ENCODE peak calls at places on chromosomes 3 and 15, in nine cellular contexts. E is NCI-H1694 treated with DMSO at 0.1 percent for 48 hours, A is M059J, W is foreskin keratinocyte, Y is posterior vena cava, G is IMR-90, F is left colon, X is cardiac muscle cell, V is GM12865. U is an unnamed sample.

GRCh38 chr3:112900088-112900487 is 53.4 kb upstream of the CD200R1L start:
- DNase-seq in E (no peak), A (no peak), W (no peak), Y (no peak), G (peak; percentile 5), F (no peak), X (no peak), V (no peak), U (no peak)

GRCh38 chr3:186108106-186108940 is 566 bp downstream of the ETV5 start:
- DNase-seq in E (peak; percentile 21), A (peak; percentile 80), W (no peak), Y (peak; percentile 86), G (peak; percentile 66), F (peak; percentile 34), X (peak; percentile 64), V (peak; percentile 41), U (peak; percentile 78)

GRCh38 chr3:177961784-177962183 is 574.5 kb upstream of the KCNMB2 start:
- DNase-seq in E (no peak), A (no peak), W (no peak), Y (no peak), G (no peak), F (no peak), X (no peak), V (no peak), U (no peak)

GRCh38 chr3:190076138-190076537 is 44.6 kb downstream of the P3H2 start:
- DNase-seq in E (no peak), A (peak; percentile 48), W (no peak), Y (no peak), G (peak; percentile 21), F (no peak), X (peak; percentile 44), V (no peak), U (no peak)

GRCh38 chr3:124409650-124410275 is 320.5 kb upstream of the UMPS start:
- DNase-seq in E (no peak), A (peak; percentile 85), W (peak; percentile 56), Y (no peak), G (peak; percentile 60), F (no peak), X (peak; percentile 12), V (no peak), U (no peak)

GRCh38 chr3:143536817-143537535 is 311.3 kb downstream of the SLC9A9 start:
- DNase-seq in E (peak; percentile 80), A (no peak), W (no peak), Y (no peak), G (peak; percentile 32), F (no peak), X (peak; percentile 92), V (peak; percentile 38), U (no peak)

GRCh38 chr15:25509697-25510096 is 70.9 kb upstream of the UBE3A start:
- DNase-seq in E (no peak), A (no peak), W (no peak), Y (no peak), G (no peak), F (no peak), X (no peak), V (no peak), U (no peak)

GRCh38 chr3:28053759-28054158 is 187.7 kb upstream of the CMC1 start:
- DNase-seq in E (no peak), A (peak; percentile 59), W (peak; percentile 44), Y (no peak), G (peak; percentile 40), F (no peak), X (peak; percentile 37), V (no peak), U (no peak)

GRCh38 chr3:60053518-60054265 is 1003.9 kb upstream of the CFAP20DC start:
- DNase-seq in E (no peak), A (peak; percentile 66), W (no peak), Y (no peak), G (peak; percentile 59), F (no peak), X (no peak), V (no peak), U (no peak)

GRCh38 chr15:68498076-68498475 is 66.1 kb upstream of the ITGA11 start:
- DNase-seq in E (no peak), A (no peak), W (no peak), Y (no peak), G (no peak), F (no peak), X (no peak), V (no peak), U (no peak)

GRCh38 chr3:188950832-188951489 is 220.8 kb upstream of the TPRG1 start:
- DNase-seq in E (no peak), A (peak; percentile 97), W (peak; percentile 59), Y (peak; percentile 93), G (peak; percentile 99), F (peak; percentile 86), X (peak; percentile 97), V (no peak), U (peak; percentile 90)

GRCh38 chr15:42919794-42920280 is 741 bp downstream of the TTBK2 start:
- DNase-seq in E (no peak), A (peak; percentile 58), W (no peak), Y (no peak), G (peak; percentile 25), F (no peak), X (peak; percentile 38), V (peak; percentile 46), U (no peak)

GRCh38 chr3:59235221-59236012 is 185.6 kb upstream of the CFAP20DC start:
- DNase-seq in E (no peak), A (no peak), W (no peak), Y (no peak), G (no peak), F (no peak), X (no peak), V (peak; percentile 65), U (no peak)

GRCh38 chr3:48142316-48142870 is 45.8 kb downstream of the CDC25A start:
- DNase-seq in E (no peak), A (no peak), W (peak; percentile 78), Y (no peak), G (no peak), F (no peak), X (no peak), V (no peak), U (peak; percentile 74)

GRCh38 chr3:73052857-73053256 is 8.6 kb upstream of the EBLN2 start:
- DNase-seq in E (no peak), A (no peak), W (no peak), Y (no peak), G (no peak), F (no peak), X (no peak), V (no peak), U (no peak)

GRCh38 chr15:74957301-74958035 is 896 bp upstream of the RPP25 start:
- DNase-seq in E (peak; percentile 25), A (no peak), W (no peak), Y (peak; percentile 91), G (no peak), F (peak; percentile 56), X (peak; percentile 53), V (no peak), U (peak; percentile 81)

GRCh38 chr3:12308517-12308916 is 19.6 kb downstream of the PPARG start:
- DNase-seq in E (no peak), A (peak; percentile 92), W (peak; percentile 73), Y (no peak), G (peak; percentile 93), F (no peak), X (peak; percentile 84), V (no peak), U (no peak)

GRCh38 chr15:45136378-45136764 is 6.6 kb downstream of the DUOX1 start:
- DNase-seq in E (no peak), A (no peak), W (no peak), Y (peak; percentile 29), G (no peak), F (no peak), X (no peak), V (no peak), U (no peak)

GRCh38 chr15:36617529-36618196 is 38.2 kb downstream of the CDIN1 start:
- DNase-seq in E (no peak), A (no peak), W (no peak), Y (no peak), G (no peak), F (no peak), X (no peak), V (peak; percentile 69), U (no peak)

GRCh38 chr15:48279608-48280007 is 51.6 kb upstream of the DUT start:
- DNase-seq in E (peak; percentile 70), A (no peak), W (no peak), Y (no peak), G (no peak), F (no peak), X (no peak), V (no peak), U (no peak)

GRCh38 chr3:178750639-178751038 is 214.4 kb downstream of the KCNMB2 start:
- DNase-seq in E (no peak), A (no peak), W (no peak), Y (no peak), G (no peak), F (no peak), X (no peak), V (no peak), U (no peak)

GRCh38 chr15:24878153-24878552 is 76.6 kb upstream of the SNRPN start:
- DNase-seq in E (no peak), A (no peak), W (no peak), Y (no peak), G (peak; percentile 61), F (no peak), X (peak; percentile 27), V (no peak), U (peak; percentile 73)

GRCh38 chr3:145411605-145412004 is 749.4 kb downstream of the PLOD2 start:
- DNase-seq in E (no peak), A (no peak), W (no peak), Y (no peak), G (no peak), F (no peak), X (no peak), V (no peak), U (no peak)

GRCh38 chr3:111301238-111301798 is 229.7 kb downstream of the NECTIN3 start:
- DNase-seq in E (no peak), A (peak; percentile 66), W (no peak), Y (no peak), G (peak; percentile 10), F (no peak), X (no peak), V (no peak), U (no peak)

GRCh38 chr15:82134426-82134825 is 88.6 kb upstream of the MEX3B start:
- DNase-seq in E (no peak), A (no peak), W (no peak), Y (no peak), G (no peak), F (no peak), X (no peak), V (no peak), U (no peak)

GRCh38 chr15:97691799-97692198 is 268.7 kb upstream of the ARRDC4 start:
- DNase-seq in E (no peak), A (no peak), W (peak; percentile 58), Y (no peak), G (no peak), F (peak; percentile 34), X (no peak), V (no peak), U (no peak)

GRCh38 chr3:69052567-69052898 is 400 bp upstream of the TMF1 start:
- DNase-seq in E (no peak), A (no peak), W (no peak), Y (no peak), G (no peak), F (no peak), X (no peak), V (peak; percentile 7), U (no peak)

GRCh38 chr3:74469151-74469550 is 145.3 kb downstream of the CNTN3 start:
- DNase-seq in E (no peak), A (no peak), W (no peak), Y (no peak), G (peak; percentile 68), F (no peak), X (no peak), V (no peak), U (no peak)

GRCh38 chr15:33985287-33985686 is 17.0 kb downstream of the CHRM5 start:
- DNase-seq in E (no peak), A (peak; percentile 60), W (peak; percentile 44), Y (no peak), G (peak; percentile 90), F (no peak), X (peak; percentile 90), V (no peak), U (no peak)